ENCODE peak calls at places on chromosomes 4 and X, in nine cellular contexts. K is brain microvascular endothelial cell; T is posterior vena cava; C is mucosa of gallbladder; F is activated CD8-positive, alpha-beta memory T cell treated with anti-CD3 and anti-CD28 coated beads, Interleukin-2, amount 50 U/mL, for 48 hours; Z is GM03348; X is NCI-H460; E is activated T-helper 1 cell treated with anti-CD3 and anti-CD28 coated beads, Interleukin-2, amount 50 U/mL, for 16 hours; V is astrocyte of the spinal cord. W is an unnamed sample.

GRCh38 chr4:154124539-154125255 is 335.8 kb upstream of the SFRP2 start:
- DNase-seq in K (peak), T (no peak), C (no peak), F (no peak), Z (peak), X (no peak), E (no peak), V (peak), W (no peak)

GRCh38 chrX:18769812-18770573 is 62.5 kb downstream of the PPEF1 start:
- DNase-seq in K (no peak), T (no peak), C (no peak), F (no peak), Z (no peak), X (no peak), E (no peak), V (no peak), W (no peak)

GRCh38 chr4:142088906-142089305 is 452.5 kb downstream of the IL15 start:
- DNase-seq in K (peak), T (no peak), C (no peak), F (no peak), Z (peak), X (no peak), E (no peak), V (peak), W (no peak)

GRCh38 chrX:132294776-132295495 is 75.7 kb upstream of the RAP2C start:
- DNase-seq in K (no peak), T (no peak), C (no peak), F (no peak), Z (no peak), X (no peak), E (no peak), V (no peak), W (no peak)

GRCh38 chr4:6019316-6020263 is 1.4 kb upstream of the C4orf50 start:
- DNase-seq in K (peak), T (no peak), C (peak), F (peak), Z (peak), X (peak), E (no peak), V (peak), W (no peak)

GRCh38 chr4:140928880-140929279 is 172.7 kb upstream of the TBC1D9 start:
- DNase-seq in K (peak), T (no peak), C (no peak), F (no peak), Z (no peak), X (no peak), E (no peak), V (no peak), W (no peak)

GRCh38 chr4:137909910-137910309 is 332.2 kb downstream of the SLC7A11 start:
- DNase-seq in K (no peak), T (no peak), C (no peak), F (no peak), Z (no peak), X (no peak), E (no peak), V (no peak), W (no peak)

GRCh38 chr4:145619639-145619996 is 433 bp downstream of the MMAA start:
- DNase-seq in K (peak), T (peak), C (peak), F (peak), Z (peak), X (no peak), E (no peak), V (no peak), W (no peak)

GRCh38 chr4:93834371-93835066 is 6.0 kb downstream of the ATOH1 start:
- DNase-seq in K (no peak), T (no peak), C (no peak), F (no peak), Z (no peak), X (no peak), E (no peak), V (no peak), W (no peak)

GRCh38 chrX:9482837-9483236 is 18.0 kb downstream of the TBL1X start:
- DNase-seq in K (no peak), T (no peak), C (no peak), F (no peak), Z (no peak), X (no peak), E (no peak), V (no peak), W (no peak)

GRCh38 chr4:7549866-7550265 is 115.1 kb upstream of the PSAPL1 start:
- DNase-seq in K (no peak), T (no peak), C (no peak), F (no peak), Z (no peak), X (no peak), E (no peak), V (no peak), W (no peak)

GRCh38 chrX:68842781-68843581 is 14.2 kb downstream of the EFNB1 start:
- DNase-seq in K (no peak), T (no peak), C (peak), F (no peak), Z (no peak), X (no peak), E (no peak), V (peak), W (no peak)

GRCh38 chr4:164197556-164197955 is 556.4 kb upstream of the SMIM31 start:
- DNase-seq in K (no peak), T (no peak), C (no peak), F (no peak), Z (no peak), X (no peak), E (no peak), V (no peak), W (no peak)

GRCh38 chrX:10904220-10904619 is 206.9 kb upstream of the HCCS start:
- DNase-seq in K (no peak), T (no peak), C (no peak), F (no peak), Z (no peak), X (no peak), E (no peak), V (peak), W (no peak)

GRCh38 chrX:123481908-123482873 is 250.7 kb downstream of the THOC2 start:
- DNase-seq in K (no peak), T (no peak), C (no peak), F (no peak), Z (peak), X (no peak), E (no peak), V (peak), W (no peak)

GRCh38 chr4:139142097-139142496 is 34.9 kb downstream of the ELF2 start:
- DNase-seq in K (no peak), T (no peak), C (no peak), F (no peak), Z (no peak), X (no peak), E (no peak), V (no peak), W (peak)

GRCh38 chr4:169070895-169071218 is 60.8 kb upstream of the CBR4 start:
- DNase-seq in K (no peak), T (no peak), C (peak), F (no peak), Z (no peak), X (peak), E (no peak), V (no peak), W (no peak)

GRCh38 chrX:47854474-47854873 is 17.8 kb downstream of the ZNF81 start:
- DNase-seq in K (peak), T (no peak), C (peak), F (no peak), Z (no peak), X (no peak), E (no peak), V (peak), W (no peak)

GRCh38 chrX:143580266-143580665 is 55.6 kb downstream of the SLITRK4 start:
- DNase-seq in K (no peak), T (no peak), C (no peak), F (no peak), Z (no peak), X (no peak), E (no peak), V (no peak), W (peak)